ENCODE peak calls at places on chromosomes 1 and 21, in four cellular contexts. One of them, this sample, is unnamed.
A peak's percentile ranks its signal among the peaks of the same experiment; 100 is the strongest.

GRCh38 chr1:12435639-12436344 is 182.2 kb downstream of the DHRS3 start:
- DNase-seq in stimulated activated CD4-positive, alpha-beta T cell treated with anti-CD3 and anti-CD28 coated beads, Interleukin-1b, Interleukin-23, amount 100 ng/mL, for 4 hours: no peak
- DNase-seq in sciatic nerve: no peak
- DNase-seq in IMR-90: peak; percentile 43
- DNase-seq in this sample: no peak

GRCh38 chr1:178566187-178566586 is 53.3 kb downstream of the TEX35 start:
- DNase-seq in stimulated activated CD4-positive, alpha-beta T cell treated with anti-CD3 and anti-CD28 coated beads, Interleukin-1b, Interleukin-23, amount 100 ng/mL, for 4 hours: no peak
- DNase-seq in sciatic nerve: no peak
- DNase-seq in IMR-90: peak; percentile 51
- DNase-seq in this sample: no peak

GRCh38 chr1:151008244-151009205 is at the start of gene PRUNE1:
- DNase-seq in stimulated activated CD4-positive, alpha-beta T cell treated with anti-CD3 and anti-CD28 coated beads, Interleukin-1b, Interleukin-23, amount 100 ng/mL, for 4 hours: peak; percentile 97
- DNase-seq in sciatic nerve: peak; percentile 99
- DNase-seq in IMR-90: peak; percentile 94
- DNase-seq in this sample: peak; percentile 97

GRCh38 chr1:94622757-94623156 is 81.2 kb upstream of the F3 start:
- DNase-seq in stimulated activated CD4-positive, alpha-beta T cell treated with anti-CD3 and anti-CD28 coated beads, Interleukin-1b, Interleukin-23, amount 100 ng/mL, for 4 hours: no peak
- DNase-seq in sciatic nerve: no peak
- DNase-seq in IMR-90: peak; percentile 61
- DNase-seq in this sample: peak; percentile 74

GRCh38 chr1:24415910-24416665 is 486 bp downstream of the NIPAL3 start:
- DNase-seq in stimulated activated CD4-positive, alpha-beta T cell treated with anti-CD3 and anti-CD28 coated beads, Interleukin-1b, Interleukin-23, amount 100 ng/mL, for 4 hours: no peak
- DNase-seq in sciatic nerve: no peak
- DNase-seq in IMR-90: peak; percentile 28
- DNase-seq in this sample: no peak

GRCh38 chr21:36155603-36156338 is 853 bp upstream of the DOP1B start:
- DNase-seq in stimulated activated CD4-positive, alpha-beta T cell treated with anti-CD3 and anti-CD28 coated beads, Interleukin-1b, Interleukin-23, amount 100 ng/mL, for 4 hours: no peak
- DNase-seq in sciatic nerve: peak; percentile 61
- DNase-seq in IMR-90: no peak
- DNase-seq in this sample: no peak

GRCh38 chr1:31759266-31760023 is 4.7 kb downstream of the ADGRB2 start:
- DNase-seq in stimulated activated CD4-positive, alpha-beta T cell treated with anti-CD3 and anti-CD28 coated beads, Interleukin-1b, Interleukin-23, amount 100 ng/mL, for 4 hours: no peak
- DNase-seq in sciatic nerve: no peak
- DNase-seq in IMR-90: peak; percentile 32
- DNase-seq in this sample: no peak

GRCh38 chr1:246427611-246428010 is 79.5 kb downstream of the SMYD3 start:
- DNase-seq in stimulated activated CD4-positive, alpha-beta T cell treated with anti-CD3 and anti-CD28 coated beads, Interleukin-1b, Interleukin-23, amount 100 ng/mL, for 4 hours: no peak
- DNase-seq in sciatic nerve: no peak
- DNase-seq in IMR-90: peak; percentile 55
- DNase-seq in this sample: no peak

GRCh38 chr1:160277330-160277729 is 7.6 kb downstream of the PEX19 start:
- DNase-seq in stimulated activated CD4-positive, alpha-beta T cell treated with anti-CD3 and anti-CD28 coated beads, Interleukin-1b, Interleukin-23, amount 100 ng/mL, for 4 hours: no peak
- DNase-seq in sciatic nerve: no peak
- DNase-seq in IMR-90: no peak
- DNase-seq in this sample: no peak

GRCh38 chr1:223720987-223721591 is 8.8 kb downstream of the CAPN2 start:
- DNase-seq in stimulated activated CD4-positive, alpha-beta T cell treated with anti-CD3 and anti-CD28 coated beads, Interleukin-1b, Interleukin-23, amount 100 ng/mL, for 4 hours: no peak
- DNase-seq in sciatic nerve: no peak
- DNase-seq in IMR-90: peak; percentile 95
- DNase-seq in this sample: peak; percentile 89

GRCh38 chr1:60637651-60638050 is 444.7 kb upstream of the NFIA start:
- DNase-seq in stimulated activated CD4-positive, alpha-beta T cell treated with anti-CD3 and anti-CD28 coated beads, Interleukin-1b, Interleukin-23, amount 100 ng/mL, for 4 hours: no peak
- DNase-seq in sciatic nerve: no peak
- DNase-seq in IMR-90: no peak
- DNase-seq in this sample: no peak

GRCh38 chr1:245235156-245235555 is 80.4 kb downstream of the KIF26B start:
- DNase-seq in stimulated activated CD4-positive, alpha-beta T cell treated with anti-CD3 and anti-CD28 coated beads, Interleukin-1b, Interleukin-23, amount 100 ng/mL, for 4 hours: no peak
- DNase-seq in sciatic nerve: no peak
- DNase-seq in IMR-90: no peak
- DNase-seq in this sample: no peak

GRCh38 chr21:42672699-42673458 is 19.5 kb downstream of the PDE9A start:
- DNase-seq in stimulated activated CD4-positive, alpha-beta T cell treated with anti-CD3 and anti-CD28 coated beads, Interleukin-1b, Interleukin-23, amount 100 ng/mL, for 4 hours: no peak
- DNase-seq in sciatic nerve: no peak
- DNase-seq in IMR-90: peak; percentile 29
- DNase-seq in this sample: peak; percentile 89

GRCh38 chr1:239997515-239998311 is 94.0 kb upstream of the FMN2 start:
- DNase-seq in stimulated activated CD4-positive, alpha-beta T cell treated with anti-CD3 and anti-CD28 coated beads, Interleukin-1b, Interleukin-23, amount 100 ng/mL, for 4 hours: no peak
- DNase-seq in sciatic nerve: no peak
- DNase-seq in IMR-90: no peak
- DNase-seq in this sample: no peak

GRCh38 chr1:15584489-15585363 is at the start of gene AGMAT:
- DNase-seq in stimulated activated CD4-positive, alpha-beta T cell treated with anti-CD3 and anti-CD28 coated beads, Interleukin-1b, Interleukin-23, amount 100 ng/mL, for 4 hours: peak; percentile 58
- DNase-seq in sciatic nerve: peak; percentile 65
- DNase-seq in IMR-90: no peak
- DNase-seq in this sample: peak; percentile 95

GRCh38 chr1:84847253-84848247 is 45.5 kb downstream of the LPAR3 start:
- DNase-seq in stimulated activated CD4-positive, alpha-beta T cell treated with anti-CD3 and anti-CD28 coated beads, Interleukin-1b, Interleukin-23, amount 100 ng/mL, for 4 hours: no peak
- DNase-seq in sciatic nerve: peak; percentile 72
- DNase-seq in IMR-90: peak; percentile 96
- DNase-seq in this sample: peak; percentile 82

GRCh38 chr1:2945821-2946231 is 75.4 kb upstream of the ACTRT2 start:
- DNase-seq in stimulated activated CD4-positive, alpha-beta T cell treated with anti-CD3 and anti-CD28 coated beads, Interleukin-1b, Interleukin-23, amount 100 ng/mL, for 4 hours: no peak
- DNase-seq in sciatic nerve: no peak
- DNase-seq in IMR-90: no peak
- DNase-seq in this sample: peak; percentile 56

GRCh38 chr1:35883681-35884155 is 709 bp downstream of the AGO1 start:
- DNase-seq in stimulated activated CD4-positive, alpha-beta T cell treated with anti-CD3 and anti-CD28 coated beads, Interleukin-1b, Interleukin-23, amount 100 ng/mL, for 4 hours: peak; percentile 52
- DNase-seq in sciatic nerve: peak; percentile 72
- DNase-seq in IMR-90: peak; percentile 16
- DNase-seq in this sample: peak; percentile 82

GRCh38 chr1:79633456-79633855 is 626.9 kb upstream of the ADGRL4 start:
- DNase-seq in stimulated activated CD4-positive, alpha-beta T cell treated with anti-CD3 and anti-CD28 coated beads, Interleukin-1b, Interleukin-23, amount 100 ng/mL, for 4 hours: no peak
- DNase-seq in sciatic nerve: no peak
- DNase-seq in IMR-90: peak; percentile 83
- DNase-seq in this sample: peak; percentile 66

GRCh38 chr1:243415663-243416365 is 160.0 kb downstream of the SDCCAG8 start:
- DNase-seq in stimulated activated CD4-positive, alpha-beta T cell treated with anti-CD3 and anti-CD28 coated beads, Interleukin-1b, Interleukin-23, amount 100 ng/mL, for 4 hours: no peak
- DNase-seq in sciatic nerve: no peak
- DNase-seq in IMR-90: no peak
- DNase-seq in this sample: no peak

GRCh38 chr1:55720243-55720642 is 505.1 kb upstream of the USP24 start:
- DNase-seq in stimulated activated CD4-positive, alpha-beta T cell treated with anti-CD3 and anti-CD28 coated beads, Interleukin-1b, Interleukin-23, amount 100 ng/mL, for 4 hours: no peak
- DNase-seq in sciatic nerve: no peak
- DNase-seq in IMR-90: peak; percentile 42
- DNase-seq in this sample: no peak

GRCh38 chr1:158864595-158864994 is 33.4 kb downstream of the MNDA start:
- DNase-seq in stimulated activated CD4-positive, alpha-beta T cell treated with anti-CD3 and anti-CD28 coated beads, Interleukin-1b, Interleukin-23, amount 100 ng/mL, for 4 hours: no peak
- DNase-seq in sciatic nerve: no peak
- DNase-seq in IMR-90: no peak
- DNase-seq in this sample: no peak

GRCh38 chr1:149995927-149996326 is 14.6 kb downstream of the OTUD7B start:
- DNase-seq in stimulated activated CD4-positive, alpha-beta T cell treated with anti-CD3 and anti-CD28 coated beads, Interleukin-1b, Interleukin-23, amount 100 ng/mL, for 4 hours: no peak
- DNase-seq in sciatic nerve: no peak
- DNase-seq in IMR-90: peak; percentile 71
- DNase-seq in this sample: peak; percentile 36

GRCh38 chr1:70234733-70235132 is 13.6 kb downstream of the SRSF11 start:
- DNase-seq in stimulated activated CD4-positive, alpha-beta T cell treated with anti-CD3 and anti-CD28 coated beads, Interleukin-1b, Interleukin-23, amount 100 ng/mL, for 4 hours: no peak
- DNase-seq in sciatic nerve: no peak
- DNase-seq in IMR-90: no peak
- DNase-seq in this sample: no peak

GRCh38 chr1:224175615-224176014 is 7.4 kb upstream of the DEGS1 start:
- DNase-seq in stimulated activated CD4-positive, alpha-beta T cell treated with anti-CD3 and anti-CD28 coated beads, Interleukin-1b, Interleukin-23, amount 100 ng/mL, for 4 hours: no peak
- DNase-seq in sciatic nerve: no peak
- DNase-seq in IMR-90: peak; percentile 5
- DNase-seq in this sample: no peak

GRCh38 chr1:161182214-161182613 is 4.9 kb upstream of the B4GALT3 start:
- DNase-seq in stimulated activated CD4-positive, alpha-beta T cell treated with anti-CD3 and anti-CD28 coated beads, Interleukin-1b, Interleukin-23, amount 100 ng/mL, for 4 hours: peak; percentile 36
- DNase-seq in sciatic nerve: no peak
- DNase-seq in IMR-90: peak; percentile 60
- DNase-seq in this sample: no peak

GRCh38 chr1:143698016-143698415 is 273.8 kb downstream of the FAM72C start:
- DNase-seq in stimulated activated CD4-positive, alpha-beta T cell treated with anti-CD3 and anti-CD28 coated beads, Interleukin-1b, Interleukin-23, amount 100 ng/mL, for 4 hours: peak; percentile 7
- DNase-seq in sciatic nerve: no peak
- DNase-seq in IMR-90: no peak
- DNase-seq in this sample: no peak

GRCh38 chr21:33964706-33965325 is 49.2 kb upstream of the ATP5PO start:
- DNase-seq in stimulated activated CD4-positive, alpha-beta T cell treated with anti-CD3 and anti-CD28 coated beads, Interleukin-1b, Interleukin-23, amount 100 ng/mL, for 4 hours: no peak
- DNase-seq in sciatic nerve: no peak
- DNase-seq in IMR-90: peak; percentile 60
- DNase-seq in this sample: no peak

GRCh38 chr1:118987431-118988185 is 535 bp downstream of the TBX15 start:
- DNase-seq in stimulated activated CD4-positive, alpha-beta T cell treated with anti-CD3 and anti-CD28 coated beads, Interleukin-1b, Interleukin-23, amount 100 ng/mL, for 4 hours: no peak
- DNase-seq in sciatic nerve: peak; percentile 75
- DNase-seq in IMR-90: no peak
- DNase-seq in this sample: peak; percentile 91

GRCh38 chr1:222048030-222048632 is 306.2 kb upstream of the DUSP10 start:
- DNase-seq in stimulated activated CD4-positive, alpha-beta T cell treated with anti-CD3 and anti-CD28 coated beads, Interleukin-1b, Interleukin-23, amount 100 ng/mL, for 4 hours: no peak
- DNase-seq in sciatic nerve: no peak
- DNase-seq in IMR-90: peak; percentile 74
- DNase-seq in this sample: peak; percentile 50

GRCh38 chr1:20696397-20697333 is 21.1 kb downstream of the KIF17 start:
- DNase-seq in stimulated activated CD4-positive, alpha-beta T cell treated with anti-CD3 and anti-CD28 coated beads, Interleukin-1b, Interleukin-23, amount 100 ng/mL, for 4 hours: peak; percentile 64
- DNase-seq in sciatic nerve: peak; percentile 90
- DNase-seq in IMR-90: peak; percentile 94
- DNase-seq in this sample: peak; percentile 99

GRCh38 chr1:185314416-185314815 is 2.6 kb downstream of the IVNS1ABP start:
- DNase-seq in stimulated activated CD4-positive, alpha-beta T cell treated with anti-CD3 and anti-CD28 coated beads, Interleukin-1b, Interleukin-23, amount 100 ng/mL, for 4 hours: no peak
- DNase-seq in sciatic nerve: no peak
- DNase-seq in IMR-90: no peak
- DNase-seq in this sample: no peak

GRCh38 chr1:209670441-209671082 is 4.7 kb upstream of the G0S2 start:
- DNase-seq in stimulated activated CD4-positive, alpha-beta T cell treated with anti-CD3 and anti-CD28 coated beads, Interleukin-1b, Interleukin-23, amount 100 ng/mL, for 4 hours: no peak
- DNase-seq in sciatic nerve: no peak
- DNase-seq in IMR-90: no peak
- DNase-seq in this sample: no peak

GRCh38 chr1:183995322-183996035 is 42.0 kb downstream of the COLGALT2 start:
- DNase-seq in stimulated activated CD4-positive, alpha-beta T cell treated with anti-CD3 and anti-CD28 coated beads, Interleukin-1b, Interleukin-23, amount 100 ng/mL, for 4 hours: no peak
- DNase-seq in sciatic nerve: no peak
- DNase-seq in IMR-90: peak; percentile 28
- DNase-seq in this sample: peak; percentile 30

GRCh38 chr1:41396084-41396483 is 34.9 kb downstream of the FOXO6 start:
- DNase-seq in stimulated activated CD4-positive, alpha-beta T cell treated with anti-CD3 and anti-CD28 coated beads, Interleukin-1b, Interleukin-23, amount 100 ng/mL, for 4 hours: no peak
- DNase-seq in sciatic nerve: no peak
- DNase-seq in IMR-90: no peak
- DNase-seq in this sample: no peak

GRCh38 chr1:94658221-94658620 is 116.7 kb upstream of the F3 start:
- DNase-seq in stimulated activated CD4-positive, alpha-beta T cell treated with anti-CD3 and anti-CD28 coated beads, Interleukin-1b, Interleukin-23, amount 100 ng/mL, for 4 hours: no peak
- DNase-seq in sciatic nerve: no peak
- DNase-seq in IMR-90: peak; percentile 79
- DNase-seq in this sample: peak; percentile 83

GRCh38 chr1:230077436-230078221 is 10.6 kb downstream of the GALNT2 start:
- DNase-seq in stimulated activated CD4-positive, alpha-beta T cell treated with anti-CD3 and anti-CD28 coated beads, Interleukin-1b, Interleukin-23, amount 100 ng/mL, for 4 hours: no peak
- DNase-seq in sciatic nerve: no peak
- DNase-seq in IMR-90: peak; percentile 61
- DNase-seq in this sample: peak; percentile 80

GRCh38 chr1:113281550-113281949 is 108.8 kb upstream of the MAGI3 start:
- DNase-seq in stimulated activated CD4-positive, alpha-beta T cell treated with anti-CD3 and anti-CD28 coated beads, Interleukin-1b, Interleukin-23, amount 100 ng/mL, for 4 hours: no peak
- DNase-seq in sciatic nerve: no peak
- DNase-seq in IMR-90: no peak
- DNase-seq in this sample: no peak

GRCh38 chr1:243420968-243421675 is 165.3 kb downstream of the SDCCAG8 start:
- DNase-seq in stimulated activated CD4-positive, alpha-beta T cell treated with anti-CD3 and anti-CD28 coated beads, Interleukin-1b, Interleukin-23, amount 100 ng/mL, for 4 hours: no peak
- DNase-seq in sciatic nerve: no peak
- DNase-seq in IMR-90: no peak
- DNase-seq in this sample: no peak